ENCODE peak calls at places on chromosomes 11 and 22, in ten cellular contexts. One of them, this sample, is unnamed.

GRCh38 chr11:47403135-47403534 is 5.3 kb upstream of the SLC39A13 start:
- DNase-seq in sigmoid colon: no peak
- DNase-seq in heart right ventricle: no peak
- DNase-seq in body of pancreas: no peak
- DNase-seq in lower lobe of right lung: no peak
- DNase-seq in kidney: peak; percentile 32
- DNase-seq in PC-9: no peak
- DNase-seq in GM12865: no peak
- DNase-seq in MM.1S: no peak
- DNase-seq in WERI-Rb-1: no peak
- DNase-seq in this sample: no peak

GRCh38 chr11:42524534-42525227 is 787.1 kb upstream of the API5 start:
- DNase-seq in GM12865: peak; percentile 68
- DNase-seq in lower lobe of right lung: no peak
- DNase-seq in heart right ventricle: no peak
- DNase-seq in PC-9: peak; percentile 51
- DNase-seq in WERI-Rb-1: peak; percentile 44
- DNase-seq in sigmoid colon: peak; percentile 55
- DNase-seq in kidney: no peak
- DNase-seq in body of pancreas: peak; percentile 49
- DNase-seq in MM.1S: peak; percentile 84
- DNase-seq in this sample: peak; percentile 46

GRCh38 chr11:36041988-36042606 is 98.2 kb downstream of the LDLRAD3 start:
- DNase-seq in GM12865: peak; percentile 5
- DNase-seq in kidney: no peak
- DNase-seq in heart right ventricle: no peak
- DNase-seq in sigmoid colon: no peak
- DNase-seq in PC-9: no peak
- DNase-seq in MM.1S: no peak
- DNase-seq in body of pancreas: no peak
- DNase-seq in WERI-Rb-1: no peak
- DNase-seq in lower lobe of right lung: no peak
- DNase-seq in this sample: peak; percentile 37

GRCh38 chr11:14300661-14301304 is 58.2 kb downstream of the RRAS2 start:
- DNase-seq in WERI-Rb-1: peak; percentile 29
- DNase-seq in heart right ventricle: no peak
- DNase-seq in lower lobe of right lung: no peak
- DNase-seq in MM.1S: peak; percentile 57
- DNase-seq in PC-9: peak; percentile 44
- DNase-seq in kidney: no peak
- DNase-seq in GM12865: peak; percentile 70
- DNase-seq in body of pancreas: peak; percentile 57
- DNase-seq in sigmoid colon: peak; percentile 72
- DNase-seq in this sample: peak; percentile 33

GRCh38 chr22:19909350-19910179 is 32.0 kb upstream of the COMT start:
- DNase-seq in MM.1S: peak; percentile 70
- DNase-seq in lower lobe of right lung: peak; percentile 86
- DNase-seq in GM12865: peak; percentile 83
- DNase-seq in heart right ventricle: peak; percentile 83
- DNase-seq in kidney: peak; percentile 90
- DNase-seq in WERI-Rb-1: peak; percentile 85
- DNase-seq in sigmoid colon: peak; percentile 90
- DNase-seq in body of pancreas: peak; percentile 85
- DNase-seq in PC-9: no peak
- DNase-seq in this sample: peak; percentile 86

GRCh38 chr22:43429426-43429825 is 17.6 kb downstream of the MPPED1 start:
- DNase-seq in GM12865: no peak
- DNase-seq in MM.1S: no peak
- DNase-seq in heart right ventricle: no peak
- DNase-seq in body of pancreas: no peak
- DNase-seq in PC-9: no peak
- DNase-seq in kidney: no peak
- DNase-seq in lower lobe of right lung: peak; percentile 9
- DNase-seq in sigmoid colon: no peak
- DNase-seq in WERI-Rb-1: no peak
- DNase-seq in this sample: no peak

GRCh38 chr11:68120212-68121066 is 749 bp downstream of the CHKA start:
- DNase-seq in PC-9: no peak
- DNase-seq in kidney: peak; percentile 91
- DNase-seq in heart right ventricle: peak; percentile 56
- DNase-seq in GM12865: peak; percentile 74
- DNase-seq in WERI-Rb-1: peak; percentile 57
- DNase-seq in lower lobe of right lung: peak; percentile 82
- DNase-seq in sigmoid colon: peak; percentile 83
- DNase-seq in MM.1S: peak; percentile 61
- DNase-seq in body of pancreas: peak; percentile 66
- DNase-seq in this sample: peak; percentile 75

GRCh38 chr22:39718206-39718605 is 147.7 kb downstream of the CACNA1I start:
- DNase-seq in body of pancreas: no peak
- DNase-seq in heart right ventricle: no peak
- DNase-seq in MM.1S: peak; percentile 38
- DNase-seq in WERI-Rb-1: no peak
- DNase-seq in lower lobe of right lung: no peak
- DNase-seq in PC-9: no peak
- DNase-seq in GM12865: no peak
- DNase-seq in sigmoid colon: no peak
- DNase-seq in kidney: no peak
- DNase-seq in this sample: no peak

GRCh38 chr11:125724125-125724524 is 22.0 kb upstream of the PATE1 start:
- DNase-seq in sigmoid colon: no peak
- DNase-seq in kidney: no peak
- DNase-seq in WERI-Rb-1: no peak
- DNase-seq in body of pancreas: no peak
- DNase-seq in lower lobe of right lung: no peak
- DNase-seq in GM12865: no peak
- DNase-seq in heart right ventricle: no peak
- DNase-seq in PC-9: no peak
- DNase-seq in MM.1S: no peak
- DNase-seq in this sample: no peak

GRCh38 chr11:3049430-3050243 is 7.6 kb downstream of the CARS1 start:
- DNase-seq in lower lobe of right lung: peak; percentile 67
- DNase-seq in PC-9: peak; percentile 79
- DNase-seq in kidney: peak; percentile 93
- DNase-seq in WERI-Rb-1: peak; percentile 88
- DNase-seq in sigmoid colon: peak; percentile 94
- DNase-seq in GM12865: peak; percentile 94
- DNase-seq in body of pancreas: peak; percentile 58
- DNase-seq in MM.1S: peak; percentile 97
- DNase-seq in heart right ventricle: peak; percentile 48
- DNase-seq in this sample: peak; percentile 91
- TF ChIP-seq CTCF in lower lobe of right lung: peak; percentile 31
- TF ChIP-seq CTCF in PC-9: no peak
- TF ChIP-seq CTCF in kidney: peak; percentile 16
- TF ChIP-seq CTCF in WERI-Rb-1: peak; percentile 62
- TF ChIP-seq CTCF in sigmoid colon: peak; percentile 12
- TF ChIP-seq CTCF in GM12865: peak; percentile 35
- TF ChIP-seq CTCF in body of pancreas: no peak
- TF ChIP-seq CTCF in MM.1S: peak; percentile 54
- TF ChIP-seq CTCF in heart right ventricle: peak; percentile 41
- TF ChIP-seq CTCF in this sample: peak; percentile 56

GRCh38 chr22:17754233-17754925 is 19.9 kb downstream of the BID start:
- DNase-seq in MM.1S: no peak
- DNase-seq in body of pancreas: no peak
- DNase-seq in sigmoid colon: no peak
- DNase-seq in PC-9: no peak
- DNase-seq in WERI-Rb-1: no peak
- DNase-seq in kidney: no peak
- DNase-seq in lower lobe of right lung: no peak
- DNase-seq in heart right ventricle: no peak
- DNase-seq in GM12865: peak; percentile 38
- DNase-seq in this sample: no peak
- TF ChIP-seq CTCF in MM.1S: peak; percentile 21
- TF ChIP-seq CTCF in body of pancreas: no peak
- TF ChIP-seq CTCF in sigmoid colon: no peak
- TF ChIP-seq CTCF in PC-9: peak; percentile 42
- TF ChIP-seq CTCF in WERI-Rb-1: peak; percentile 53
- TF ChIP-seq CTCF in kidney: peak; percentile 9
- TF ChIP-seq CTCF in lower lobe of right lung: no peak
- TF ChIP-seq CTCF in heart right ventricle: peak; percentile 45
- TF ChIP-seq CTCF in GM12865: peak; percentile 29
- TF ChIP-seq CTCF in this sample: peak; percentile 48

GRCh38 chr11:118572914-118573550 is 823 bp downstream of the ARCN1 start:
- DNase-seq in PC-9: peak; percentile 63
- DNase-seq in kidney: no peak
- DNase-seq in body of pancreas: no peak
- DNase-seq in heart right ventricle: no peak
- DNase-seq in WERI-Rb-1: no peak
- DNase-seq in MM.1S: peak; percentile 28
- DNase-seq in GM12865: peak; percentile 46
- DNase-seq in sigmoid colon: no peak
- DNase-seq in lower lobe of right lung: no peak
- DNase-seq in this sample: peak; percentile 33
- TF ChIP-seq CTCF in PC-9: no peak
- TF ChIP-seq CTCF in kidney: no peak
- TF ChIP-seq CTCF in body of pancreas: no peak
- TF ChIP-seq CTCF in heart right ventricle: no peak
- TF ChIP-seq CTCF in WERI-Rb-1: no peak
- TF ChIP-seq CTCF in MM.1S: no peak
- TF ChIP-seq CTCF in GM12865: no peak
- TF ChIP-seq CTCF in sigmoid colon: no peak
- TF ChIP-seq CTCF in lower lobe of right lung: no peak
- TF ChIP-seq CTCF in this sample: no peak

GRCh38 chr11:101706541-101706940 is 122.7 kb upstream of the TRPC6 start:
- DNase-seq in WERI-Rb-1: no peak
- DNase-seq in body of pancreas: no peak
- DNase-seq in PC-9: peak; percentile 60
- DNase-seq in lower lobe of right lung: no peak
- DNase-seq in sigmoid colon: no peak
- DNase-seq in GM12865: no peak
- DNase-seq in MM.1S: no peak
- DNase-seq in kidney: no peak
- DNase-seq in heart right ventricle: no peak
- DNase-seq in this sample: no peak
- TF ChIP-seq CTCF in WERI-Rb-1: no peak
- TF ChIP-seq CTCF in body of pancreas: no peak
- TF ChIP-seq CTCF in PC-9: no peak
- TF ChIP-seq CTCF in lower lobe of right lung: no peak
- TF ChIP-seq CTCF in sigmoid colon: no peak
- TF ChIP-seq CTCF in GM12865: no peak
- TF ChIP-seq CTCF in MM.1S: no peak
- TF ChIP-seq CTCF in kidney: no peak
- TF ChIP-seq CTCF in heart right ventricle: no peak
- TF ChIP-seq CTCF in this sample: no peak

DNA sequence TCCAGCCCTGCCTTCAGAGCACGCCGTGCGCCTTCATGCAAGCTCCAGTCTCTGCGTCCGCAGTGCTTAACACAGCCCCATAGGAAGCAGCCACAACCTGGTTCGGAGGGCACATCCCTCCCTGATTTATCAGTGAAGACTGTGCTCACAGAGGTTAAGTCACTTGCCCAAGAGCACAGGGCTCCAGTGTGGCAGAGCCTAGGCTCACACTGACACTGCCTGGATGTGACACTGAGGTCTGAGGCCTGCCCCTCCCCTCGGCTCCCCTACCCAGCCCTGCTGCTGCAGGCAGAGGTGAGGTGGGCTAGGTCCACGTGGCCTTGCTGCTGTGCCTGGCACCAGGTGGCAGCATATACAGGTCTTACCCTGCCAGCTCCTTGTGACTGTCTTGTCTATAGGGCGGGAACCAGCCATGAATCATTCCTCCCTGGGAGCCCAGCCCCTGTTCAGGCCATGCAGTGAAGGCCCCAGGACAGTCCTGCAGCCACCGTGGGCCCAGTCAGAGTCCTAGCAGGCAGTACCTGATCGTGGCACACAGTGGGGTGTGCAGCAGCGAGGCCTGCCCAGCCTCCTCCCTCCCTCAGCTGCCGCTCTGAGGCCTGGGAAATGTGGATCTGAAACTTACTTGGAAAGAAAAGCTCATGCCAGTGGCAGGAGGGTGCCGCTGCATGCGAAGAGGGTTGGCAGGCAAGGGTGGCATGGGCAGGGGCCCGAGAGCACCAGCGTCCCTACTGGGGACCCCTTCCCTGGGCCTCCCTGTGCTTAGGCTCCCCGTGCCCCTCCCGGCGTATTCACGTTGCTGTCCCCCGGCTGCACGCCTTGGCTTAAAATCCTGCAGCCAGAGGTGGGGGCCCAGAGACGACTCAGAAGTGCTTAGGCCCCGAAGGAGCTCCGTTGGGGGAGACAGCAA is 1.2 kb upstream of the CERK start:
- DNase-seq in kidney: peak; percentile 78
- DNase-seq in WERI-Rb-1: peak; percentile 45
- DNase-seq in MM.1S: peak; percentile 92
- DNase-seq in PC-9: peak; percentile 55
- DNase-seq in sigmoid colon: no peak
- DNase-seq in body of pancreas: peak; percentile 59
- DNase-seq in heart right ventricle: peak; percentile 49
- DNase-seq in lower lobe of right lung: no peak
- DNase-seq in GM12865: peak; percentile 15
- DNase-seq in this sample: peak; percentile 61
- TF ChIP-seq CTCF in kidney: peak; percentile 19
- TF ChIP-seq CTCF in WERI-Rb-1: no peak
- TF ChIP-seq CTCF in MM.1S: peak; percentile 68
- TF ChIP-seq CTCF in PC-9: peak; percentile 32
- TF ChIP-seq CTCF in sigmoid colon: no peak
- TF ChIP-seq CTCF in body of pancreas: no peak
- TF ChIP-seq CTCF in heart right ventricle: no peak
- TF ChIP-seq CTCF in lower lobe of right lung: no peak
- TF ChIP-seq CTCF in GM12865: no peak
- TF ChIP-seq CTCF in this sample: peak; percentile 14

DNA sequence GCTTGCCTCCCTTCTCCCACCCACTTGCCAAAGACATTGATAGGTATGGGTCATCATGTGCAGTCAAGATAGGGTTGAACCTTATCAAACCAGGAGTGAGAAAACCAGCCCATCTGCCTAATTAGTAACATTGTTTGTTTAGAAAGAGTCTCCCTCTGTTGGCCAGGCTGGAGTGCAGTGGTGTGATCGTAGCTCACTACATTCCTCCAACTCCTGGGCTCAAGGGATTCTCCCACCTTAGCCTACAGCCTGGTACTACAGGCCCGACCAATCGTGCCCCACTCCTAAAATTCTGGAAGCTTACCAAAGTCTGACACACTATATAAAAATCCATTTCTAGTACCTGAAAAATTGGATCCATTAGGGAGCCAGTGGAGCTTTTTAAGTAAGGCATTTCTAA is 4.5 kb downstream of the C11orf71 start:
- DNase-seq in MM.1S: peak; percentile 31
- DNase-seq in WERI-Rb-1: peak; percentile 10
- DNase-seq in kidney: no peak
- DNase-seq in heart right ventricle: no peak
- DNase-seq in sigmoid colon: no peak
- DNase-seq in GM12865: no peak
- DNase-seq in PC-9: no peak
- DNase-seq in lower lobe of right lung: no peak
- DNase-seq in body of pancreas: no peak
- DNase-seq in this sample: no peak
- TF ChIP-seq CTCF in MM.1S: peak; percentile 45
- TF ChIP-seq CTCF in WERI-Rb-1: peak; percentile 41
- TF ChIP-seq CTCF in kidney: no peak
- TF ChIP-seq CTCF in heart right ventricle: peak; percentile 33
- TF ChIP-seq CTCF in sigmoid colon: no peak
- TF ChIP-seq CTCF in GM12865: peak; percentile 17
- TF ChIP-seq CTCF in PC-9: no peak
- TF ChIP-seq CTCF in lower lobe of right lung: no peak
- TF ChIP-seq CTCF in body of pancreas: no peak
- TF ChIP-seq CTCF in this sample: no peak